ENCODE peak calls at places on chromosome 16, in seven cellular contexts. Y is GM18507; F is A172; N is NCI-H1436; X is activated naive CD4-positive, alpha-beta T cell treated with Interleukin-2 at 50 U/mL for 16 hours; S is NCI-H1417; M is activated gamma-delta T cell treated with Interleukin-2 at 50 U/mL for 16 hours. C is an unnamed sample.

GRCh38 chr16:68470461-68471150 is 22.3 kb upstream of the SMPD3 start:
- DNase-seq in Y (peak), F (no peak), N (no peak), X (peak), S (no peak), M (peak), C (no peak)

GRCh38 chr16:88725609-88726407 is 19.5 kb downstream of the CTU2 start:
- DNase-seq in Y (no peak), F (no peak), N (no peak), X (no peak), S (peak), M (no peak), C (no peak)

GRCh38 chr16:17439580-17439979 is 31.2 kb downstream of the XYLT1 start:
- DNase-seq in Y (no peak), F (no peak), N (no peak), X (no peak), S (no peak), M (no peak), C (no peak)

GRCh38 chr16:87653234-87653633 is 50.9 kb downstream of the JPH3 start:
- DNase-seq in Y (no peak), F (no peak), N (no peak), X (no peak), S (peak), M (no peak), C (no peak)

GRCh38 chr16:85371948-85372347 is 241.2 kb upstream of the GSE1 start:
- DNase-seq in Y (no peak), F (no peak), N (no peak), X (no peak), S (no peak), M (no peak), C (no peak)

GRCh38 chr16:49410226-49410625 is 36.6 kb downstream of the C16orf78 start:
- DNase-seq in Y (no peak), F (no peak), N (no peak), X (no peak), S (no peak), M (no peak), C (no peak)

GRCh38 chr16:88340755-88341150 is 42.0 kb upstream of the ZNF469 start:
- DNase-seq in Y (no peak), F (no peak), N (no peak), X (no peak), S (no peak), M (no peak), C (no peak)

GRCh38 chr16:7344806-7345416 is 12.3 kb downstream of the RBFOX1 start:
- DNase-seq in Y (no peak), F (no peak), N (no peak), X (no peak), S (no peak), M (no peak), C (no peak)

GRCh38 chr16:74657873-74658642 is 8.6 kb downstream of the RFWD3 start:
- DNase-seq in Y (no peak), F (no peak), N (no peak), X (no peak), S (no peak), M (no peak), C (no peak)

GRCh38 chr16:14476183-14476582 is 153.9 kb downstream of the PARN start:
- DNase-seq in Y (no peak), F (no peak), N (no peak), X (no peak), S (peak), M (no peak), C (no peak)

GRCh38 chr16:68499011-68499410 is 40.1 kb upstream of the ZFP90 start:
- DNase-seq in Y (no peak), F (no peak), N (no peak), X (no peak), S (peak), M (no peak), C (no peak)

GRCh38 chr16:3530371-3530914 is 29.6 kb downstream of the CLUAP1 start:
- DNase-seq in Y (no peak), F (no peak), N (no peak), X (no peak), S (no peak), M (no peak), C (no peak)

GRCh38 chr16:86186361-86186760 is 287.4 kb downstream of the IRF8 start:
- DNase-seq in Y (no peak), F (no peak), N (no peak), X (no peak), S (no peak), M (no peak), C (no peak)

GRCh38 chr16:54927125-54928015 is 3.3 kb upstream of the IRX5 start:
- DNase-seq in Y (no peak), F (no peak), N (peak), X (no peak), S (peak), M (no peak), C (no peak)

GRCh38 chr16:4505356-4506153 is 29.4 kb downstream of the HMOX2 start:
- DNase-seq in Y (peak), F (no peak), N (no peak), X (peak), S (no peak), M (peak), C (no peak)

GRCh38 chr16:1390239-1390638 is 24.3 kb downstream of the UNKL start:
- DNase-seq in Y (no peak), F (no peak), N (no peak), X (no peak), S (no peak), M (no peak), C (no peak)

GRCh38 chr16:81116285-81116684 is 20.1 kb upstream of the GCSH start:
- DNase-seq in Y (no peak), F (no peak), N (no peak), X (no peak), S (no peak), M (no peak), C (no peak)

GRCh38 chr16:70267516-70267915 is 15.8 kb upstream of the EXOSC6 start:
- DNase-seq in Y (no peak), F (peak), N (peak), X (peak), S (peak), M (no peak), C (no peak)

GRCh38 chr16:7614022-7614795 is 281.6 kb downstream of the RBFOX1 start:
- DNase-seq in Y (no peak), F (no peak), N (no peak), X (no peak), S (no peak), M (no peak), C (no peak)

GRCh38 chr16:83843657-83844056 is 35.9 kb downstream of the HSBP1 start:
- DNase-seq in Y (no peak), F (no peak), N (no peak), X (no peak), S (no peak), M (no peak), C (no peak)

GRCh38 chr16:79677799-79678525 is 77.4 kb upstream of the MAF start:
- DNase-seq in Y (no peak), F (peak), N (no peak), X (no peak), S (peak), M (no peak), C (no peak)

GRCh38 chr16:3193221-3194212 is 5.5 kb downstream of the OR1F1 start:
- DNase-seq in Y (no peak), F (no peak), N (no peak), X (no peak), S (no peak), M (no peak), C (no peak)

GRCh38 chr16:88486398-88487123 is 33.5 kb downstream of the ZFPM1 start:
- DNase-seq in Y (no peak), F (no peak), N (no peak), X (no peak), S (no peak), M (no peak), C (no peak)

GRCh38 chr16:2795714-2796143 is 2.5 kb upstream of the PRSS41 start:
- DNase-seq in Y (no peak), F (peak), N (no peak), X (no peak), S (no peak), M (no peak), C (no peak)

GRCh38 chr16:52906271-52906670 is 146.4 kb downstream of the CHD9NB start:
- DNase-seq in Y (no peak), F (no peak), N (no peak), X (no peak), S (no peak), M (no peak), C (no peak)

GRCh38 chr16:82063456-82064082 is 28.5 kb downstream of the HSD17B2 start:
- DNase-seq in Y (no peak), F (peak), N (no peak), X (no peak), S (no peak), M (no peak), C (no peak)

GRCh38 chr16:27382187-27382855 is 19.7 kb upstream of the IL21R start:
- DNase-seq in Y (no peak), F (no peak), N (no peak), X (no peak), S (no peak), M (no peak), C (no peak)

GRCh38 chr16:84548971-84549844 is 44.7 kb upstream of the MEAK7 start:
- DNase-seq in Y (no peak), F (no peak), N (no peak), X (peak), S (peak), M (peak), C (no peak)